ENCODE peak calls at places on chromosomes 16 and 17, in ten cellular contexts. T, R, C, M, W, J, E, U, X and S are unnamed samples.

GRCh38 chr17:67046398-67046797 is 2.0 kb downstream of the CACNG1 start:
- DNase-seq in T (no peak), R (no peak), C (no peak), M (no peak), W (no peak), J (no peak), E (no peak), U (no peak), X (no peak), S (no peak)

GRCh38 chr17:6713130-6713917 is at the start of gene SLC13A5:
- DNase-seq in T (no peak), R (peak; percentile 25), C (no peak), M (no peak), W (no peak), J (peak; percentile 93), E (no peak), U (no peak), X (peak; percentile 11), S (no peak)

GRCh38 chr17:43611230-43611969 is 50.3 kb downstream of the MEOX1 start:
- DNase-seq in T (no peak), R (no peak), C (no peak), M (no peak), W (no peak), J (no peak), E (no peak), U (no peak), X (no peak), S (no peak)

GRCh38 chr16:265711-266110 is 10.0 kb downstream of the RGS11 start:
- DNase-seq in T (no peak), R (no peak), C (no peak), M (no peak), W (no peak), J (no peak), E (no peak), U (no peak), X (peak; percentile 30), S (no peak)

GRCh38 chr17:81397314-81398169 is 2.3 kb downstream of the BAHCC1 start:
- DNase-seq in T (no peak), R (peak; percentile 64), C (no peak), M (no peak), W (no peak), J (no peak), E (no peak), U (no peak), X (peak; percentile 72), S (no peak)

GRCh38 chr17:50688168-50688719 is 19.5 kb downstream of the ANKRD40 start:
- DNase-seq in T (no peak), R (no peak), C (no peak), M (no peak), W (no peak), J (no peak), E (no peak), U (no peak), X (no peak), S (no peak)

GRCh38 chr17:304461-304860 is 48.1 kb downstream of the RPH3AL start:
- DNase-seq in T (no peak), R (peak; percentile 3), C (no peak), M (no peak), W (no peak), J (peak; percentile 8), E (no peak), U (no peak), X (no peak), S (no peak)

GRCh38 chr17:45782889-45783592 is 1.1 kb upstream of the CRHR1 start:
- DNase-seq in T (no peak), R (peak; percentile 37), C (peak; percentile 52), M (no peak), W (no peak), J (no peak), E (no peak), U (peak; percentile 17), X (no peak), S (no peak)

GRCh38 chr17:30251931-30252330 is 16.4 kb upstream of the SLC6A4 start:
- DNase-seq in T (no peak), R (no peak), C (no peak), M (no peak), W (no peak), J (no peak), E (no peak), U (no peak), X (no peak), S (no peak)

GRCh38 chr16:70651524-70651923 is 5.2 kb downstream of the IL34 start:
- DNase-seq in T (no peak), R (no peak), C (no peak), M (no peak), W (no peak), J (no peak), E (no peak), U (no peak), X (peak; percentile 9), S (no peak)

GRCh38 chr17:7294614-7295153 is at the start of gene YBX2:
- DNase-seq in T (no peak), R (peak; percentile 86), C (no peak), M (no peak), W (peak; percentile 48), J (peak; percentile 80), E (no peak), U (no peak), X (peak; percentile 45), S (no peak)

GRCh38 chr16:58027341-58028167 is 2.0 kb downstream of the MMP15 start:
- DNase-seq in T (no peak), R (peak; percentile 73), C (no peak), M (no peak), W (peak; percentile 36), J (peak; percentile 61), E (no peak), U (no peak), X (peak; percentile 28), S (no peak)

GRCh38 chr17:63925615-63926014 is 6.5 kb downstream of the CD79B start:
- DNase-seq in T (no peak), R (no peak), C (no peak), M (no peak), W (no peak), J (no peak), E (no peak), U (no peak), X (no peak), S (no peak)

DNA sequence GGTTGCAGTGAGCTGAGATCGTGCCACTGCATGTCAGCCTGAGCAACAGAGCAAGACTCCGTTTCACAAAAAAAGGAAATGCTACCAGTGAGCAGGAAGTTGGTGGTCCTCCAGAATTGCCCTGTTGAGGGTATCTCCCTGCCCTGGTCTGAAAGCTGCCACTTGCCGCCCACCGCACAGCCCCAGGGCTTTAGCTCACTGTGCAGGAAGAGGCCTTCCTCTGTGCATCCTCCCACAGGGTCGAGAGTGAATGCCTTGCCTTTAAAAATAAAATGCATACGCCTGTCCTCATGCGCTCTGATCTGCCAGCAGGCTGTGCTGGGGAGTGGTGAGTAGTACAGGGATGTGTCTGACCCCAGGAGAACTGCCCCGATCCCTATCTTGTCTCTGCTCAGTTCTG is 587.5 kb downstream of the MAF start:
- DNase-seq in T (no peak), R (no peak), C (no peak), M (no peak), W (no peak), J (no peak), E (no peak), U (no peak), X (no peak), S (no peak)
- H3K4me3 ChIP-seq in T (no peak overlapping the region), R (no peak overlapping the region), C (no peak overlapping the region), M (no peak overlapping the region), W (no peak overlapping the region), J (no peak overlapping the region), E (no peak overlapping the region), U (no peak overlapping the region), X (no peak overlapping the region), S (no peak overlapping the region)

GRCh38 chr17:47204722-47205418 is 4.3 kb upstream of the MYL4 start:
- DNase-seq in T (peak; percentile 77), R (no peak), C (no peak), M (no peak), W (no peak), J (no peak), E (no peak), U (no peak), X (peak; percentile 41), S (no peak)

GRCh38 chr17:47208744-47209488 is at the start of gene MYL4:
- DNase-seq in T (no peak), R (no peak), C (no peak), M (no peak), W (no peak), J (no peak), E (no peak), U (no peak), X (no peak), S (no peak)

GRCh38 chr17:47203984-47204721 is 5.0 kb upstream of the MYL4 start:
- DNase-seq in T (no peak), R (no peak), C (no peak), M (no peak), W (no peak), J (no peak), E (no peak), U (no peak), X (peak; percentile 38), S (no peak)

GRCh38 chr17:47207143-47208067 is 1.7 kb upstream of the MYL4 start:
- DNase-seq in T (no peak), R (no peak), C (no peak), M (no peak), W (no peak), J (no peak), E (no peak), U (no peak), X (no peak), S (no peak)

DNA sequence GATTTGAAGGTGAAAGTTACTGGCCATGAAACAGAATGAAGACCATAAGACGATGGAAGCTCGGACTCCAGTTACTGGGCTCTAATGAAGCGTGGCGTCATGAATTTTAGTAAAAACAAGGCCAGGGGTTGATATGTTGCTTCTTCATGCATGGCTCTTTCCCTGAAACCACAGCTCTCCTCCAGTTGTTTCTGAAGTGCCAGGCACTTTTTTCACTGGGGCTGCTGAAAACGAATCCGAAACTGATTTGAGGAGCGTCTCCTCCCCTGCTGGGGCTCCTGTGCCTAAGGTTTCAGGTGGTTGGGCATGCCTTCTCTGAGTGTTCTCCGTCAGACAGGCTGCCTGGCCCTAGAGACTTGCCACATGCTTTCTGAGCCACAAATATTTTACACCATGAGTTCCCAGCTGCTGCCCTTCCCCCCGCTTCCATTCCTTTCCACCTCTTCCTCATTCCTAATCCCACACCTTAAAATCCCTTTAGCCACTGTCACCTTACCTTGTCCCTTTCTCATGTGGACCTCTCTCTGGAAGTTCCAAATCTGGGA is 3.7 kb upstream of the MYL4 start:
- DNase-seq in T (peak; percentile 78), R (peak; percentile 58), C (no peak), M (no peak), W (no peak), J (no peak), E (no peak), U (peak; percentile 46), X (peak; percentile 80), S (peak; percentile 73)
- H3K4me3 ChIP-seq in T (peak overlapping the region; percentile 2), R (no peak overlapping the region), C (no peak overlapping the region), M (no peak overlapping the region), W (no peak overlapping the region), J (no peak overlapping the region), E (no peak overlapping the region), U (no peak overlapping the region), X (no peak overlapping the region), S (no peak overlapping the region)

GRCh38 chr17:36112572-36112971 is 8.9 kb downstream of the CCL4 start:
- DNase-seq in T (no peak), R (no peak), C (no peak), M (no peak), W (no peak), J (no peak), E (no peak), U (no peak), X (no peak), S (no peak)
- H3K4me3 ChIP-seq in T (no peak overlapping the region), R (no peak overlapping the region), C (no peak overlapping the region), M (no peak overlapping the region), W (no peak overlapping the region), J (no peak overlapping the region), E (no peak overlapping the region), U (no peak overlapping the region), X (no peak overlapping the region), S (no peak overlapping the region)

GRCh38 chr16:2035431-2036199 is 8.9 kb downstream of the NHERF2 start:
- DNase-seq in T (no peak), R (peak; percentile 48), C (no peak), M (peak; percentile 57), W (no peak), J (peak; percentile 85), E (peak; percentile 43), U (no peak), X (no peak), S (peak; percentile 39)
- H3K4me3 ChIP-seq in T (no peak overlapping the region), R (no peak overlapping the region), C (no peak overlapping the region), M (peak overlapping the region; percentile 33), W (no peak overlapping the region), J (peak overlapping the region; percentile 81), E (peak overlapping the region; percentile 20), U (no peak overlapping the region), X (no peak overlapping the region), S (no peak overlapping the region)